ENCODE peak calls at places on chromosomes 5 and 9, in six cellular contexts. One of them, this sample, is unnamed.

GRCh38 chr9:126347093-126347492 is 20.5 kb downstream of the MVB12B start:
- DNase-seq in cardiac fibroblast: no peak
- DNase-seq in astrocyte: no peak
- DNase-seq in epithelial cell of esophagus: no peak
- DNase-seq in fibroblast of lung: no peak
- DNase-seq in dorsolateral prefrontal cortex: no peak
- DNase-seq in this sample: no peak

GRCh38 chr5:35575578-35575977 is 42.1 kb upstream of the SPEF2 start:
- DNase-seq in cardiac fibroblast: no peak
- DNase-seq in epithelial cell of esophagus: no peak
- DNase-seq in fibroblast of lung: no peak
- DNase-seq in dorsolateral prefrontal cortex: no peak
- DNase-seq in astrocyte: no peak
- DNase-seq in this sample: no peak

GRCh38 chr5:173954671-173955605 is 34.0 kb upstream of the C5orf47 start:
- DNase-seq in fibroblast of lung: peak; percentile 80
- DNase-seq in astrocyte: peak; percentile 82
- DNase-seq in cardiac fibroblast: peak; percentile 39
- DNase-seq in epithelial cell of esophagus: no peak
- DNase-seq in dorsolateral prefrontal cortex: no peak
- DNase-seq in this sample: peak; percentile 12

GRCh38 chr9:107243757-107244156 is 39.3 kb upstream of the RAD23B start:
- DNase-seq in dorsolateral prefrontal cortex: no peak
- DNase-seq in epithelial cell of esophagus: peak; percentile 99
- DNase-seq in astrocyte: peak; percentile 94
- DNase-seq in fibroblast of lung: peak; percentile 45
- DNase-seq in cardiac fibroblast: no peak
- DNase-seq in this sample: peak; percentile 25

GRCh38 chr9:113620377-113621161 is 157.0 kb downstream of the RGS3 start:
- DNase-seq in dorsolateral prefrontal cortex: peak; percentile 50
- DNase-seq in fibroblast of lung: peak; percentile 83
- DNase-seq in astrocyte: peak; percentile 93
- DNase-seq in epithelial cell of esophagus: peak; percentile 87
- DNase-seq in cardiac fibroblast: peak; percentile 95
- DNase-seq in this sample: peak; percentile 62

GRCh38 chr5:149397530-149397929 is 18.4 kb upstream of the IL17B start:
- DNase-seq in fibroblast of lung: peak; percentile 95
- DNase-seq in cardiac fibroblast: peak; percentile 94
- DNase-seq in dorsolateral prefrontal cortex: no peak
- DNase-seq in astrocyte: peak; percentile 71
- DNase-seq in epithelial cell of esophagus: no peak
- DNase-seq in this sample: peak; percentile 99

GRCh38 chr9:34551751-34552605 is 29.2 kb upstream of the ENHO start:
- DNase-seq in cardiac fibroblast: no peak
- DNase-seq in dorsolateral prefrontal cortex: peak; percentile 33
- DNase-seq in astrocyte: no peak
- DNase-seq in fibroblast of lung: no peak
- DNase-seq in epithelial cell of esophagus: no peak
- DNase-seq in this sample: no peak

GRCh38 chr9:214488-215448 is at the start of gene DOCK8:
- DNase-seq in epithelial cell of esophagus: peak; percentile 73
- DNase-seq in fibroblast of lung: no peak
- DNase-seq in dorsolateral prefrontal cortex: peak; percentile 52
- DNase-seq in astrocyte: peak; percentile 8
- DNase-seq in cardiac fibroblast: peak; percentile 40
- DNase-seq in this sample: no peak

GRCh38 chr5:39730011-39730410 is 305.2 kb upstream of the DAB2 start:
- DNase-seq in dorsolateral prefrontal cortex: no peak
- DNase-seq in cardiac fibroblast: no peak
- DNase-seq in astrocyte: no peak
- DNase-seq in fibroblast of lung: no peak
- DNase-seq in epithelial cell of esophagus: peak; percentile 7
- DNase-seq in this sample: no peak

GRCh38 chr9:126915846-126916543 is 1.4 kb downstream of the RALGPS1 start:
- DNase-seq in astrocyte: no peak
- DNase-seq in epithelial cell of esophagus: peak; percentile 87
- DNase-seq in fibroblast of lung: no peak
- DNase-seq in dorsolateral prefrontal cortex: no peak
- DNase-seq in cardiac fibroblast: no peak
- DNase-seq in this sample: no peak

GRCh38 chr9:4769321-4770080 is 23.2 kb upstream of the RCL1 start:
- DNase-seq in dorsolateral prefrontal cortex: no peak
- DNase-seq in cardiac fibroblast: peak; percentile 37
- DNase-seq in fibroblast of lung: no peak
- DNase-seq in astrocyte: peak; percentile 35
- DNase-seq in epithelial cell of esophagus: peak; percentile 85
- DNase-seq in this sample: no peak

GRCh38 chr5:125595095-125595494 is 828.1 kb upstream of the GRAMD2B start:
- DNase-seq in astrocyte: peak; percentile 55
- DNase-seq in dorsolateral prefrontal cortex: peak; percentile 62
- DNase-seq in epithelial cell of esophagus: no peak
- DNase-seq in cardiac fibroblast: peak; percentile 78
- DNase-seq in fibroblast of lung: peak; percentile 92
- DNase-seq in this sample: peak; percentile 80

GRCh38 chr5:37786855-37787254 is 53.0 kb downstream of the GDNF start:
- DNase-seq in astrocyte: peak; percentile 87
- DNase-seq in cardiac fibroblast: peak; percentile 58
- DNase-seq in epithelial cell of esophagus: peak; percentile 81
- DNase-seq in dorsolateral prefrontal cortex: no peak
- DNase-seq in fibroblast of lung: peak; percentile 62
- DNase-seq in this sample: peak; percentile 54

GRCh38 chr5:79120221-79120620 is 8.6 kb downstream of the BHMT start:
- DNase-seq in astrocyte: peak; percentile 39
- DNase-seq in cardiac fibroblast: no peak
- DNase-seq in dorsolateral prefrontal cortex: no peak
- DNase-seq in epithelial cell of esophagus: peak; percentile 73
- DNase-seq in fibroblast of lung: no peak
- DNase-seq in this sample: no peak

GRCh38 chr9:130470950-130471349 is 26.2 kb downstream of the ASS1 start:
- DNase-seq in cardiac fibroblast: no peak
- DNase-seq in astrocyte: no peak
- DNase-seq in epithelial cell of esophagus: no peak
- DNase-seq in fibroblast of lung: no peak
- DNase-seq in dorsolateral prefrontal cortex: no peak
- DNase-seq in this sample: no peak

GRCh38 chr5:154189256-154189818 is 1.2 kb upstream of the GALNT10 start:
- DNase-seq in astrocyte: no peak
- DNase-seq in fibroblast of lung: no peak
- DNase-seq in epithelial cell of esophagus: no peak
- DNase-seq in cardiac fibroblast: no peak
- DNase-seq in dorsolateral prefrontal cortex: no peak
- DNase-seq in this sample: no peak

GRCh38 chr9:114888599-114888998 is 41.8 kb downstream of the TNFSF8 start:
- DNase-seq in fibroblast of lung: no peak
- DNase-seq in astrocyte: no peak
- DNase-seq in epithelial cell of esophagus: no peak
- DNase-seq in dorsolateral prefrontal cortex: no peak
- DNase-seq in cardiac fibroblast: no peak
- DNase-seq in this sample: no peak

GRCh38 chr5:71456362-71456743 is 902 bp downstream of the BDP1 start:
- DNase-seq in dorsolateral prefrontal cortex: no peak
- DNase-seq in astrocyte: no peak
- DNase-seq in cardiac fibroblast: no peak
- DNase-seq in epithelial cell of esophagus: peak; percentile 10
- DNase-seq in fibroblast of lung: no peak
- DNase-seq in this sample: no peak

GRCh38 chr5:71454913-71455312 is 538 bp upstream of the BDP1 start:
- DNase-seq in epithelial cell of esophagus: no peak
- DNase-seq in dorsolateral prefrontal cortex: no peak
- DNase-seq in cardiac fibroblast: no peak
- DNase-seq in fibroblast of lung: no peak
- DNase-seq in astrocyte: no peak
- DNase-seq in this sample: no peak

GRCh38 chr5:71460693-71461092 is 5.2 kb downstream of the BDP1 start:
- DNase-seq in astrocyte: no peak
- DNase-seq in fibroblast of lung: no peak
- DNase-seq in cardiac fibroblast: no peak
- DNase-seq in dorsolateral prefrontal cortex: no peak
- DNase-seq in epithelial cell of esophagus: no peak
- DNase-seq in this sample: no peak

GRCh38 chr5:71455427-71456361 is at the start of gene BDP1:
- DNase-seq in epithelial cell of esophagus: peak; percentile 97
- DNase-seq in cardiac fibroblast: peak; percentile 94
- DNase-seq in fibroblast of lung: peak; percentile 94
- DNase-seq in dorsolateral prefrontal cortex: peak; percentile 96
- DNase-seq in astrocyte: peak; percentile 86
- DNase-seq in this sample: peak; percentile 68

DNA sequence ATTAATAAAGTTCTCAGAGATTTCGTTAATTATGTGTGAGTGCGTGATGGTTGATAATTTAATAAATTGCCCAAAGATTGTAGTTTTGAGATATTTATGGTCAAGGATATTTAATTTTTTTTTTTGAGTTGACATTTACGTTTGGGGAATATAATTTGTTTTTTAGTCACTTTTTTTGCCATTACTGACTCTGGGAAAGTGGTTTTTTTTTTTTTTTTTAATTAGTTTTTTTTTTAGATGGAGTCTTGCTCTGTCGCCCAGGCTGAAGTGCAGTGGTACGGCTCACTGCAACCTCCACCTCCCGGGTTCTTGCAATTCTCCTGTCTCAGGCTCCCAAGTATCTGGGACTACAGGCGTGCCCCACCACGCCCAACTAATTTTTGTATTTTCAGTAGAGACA is 1.7 kb downstream of the BDP1 start:
- DNase-seq in epithelial cell of esophagus: no peak
- DNase-seq in astrocyte: no peak
- DNase-seq in dorsolateral prefrontal cortex: no peak
- DNase-seq in fibroblast of lung: no peak
- DNase-seq in cardiac fibroblast: no peak
- DNase-seq in this sample: no peak
- H3K4me3 ChIP-seq in epithelial cell of esophagus: peak overlapping the region; percentile 88
- H3K4me3 ChIP-seq in astrocyte: peak overlapping the region; percentile 96
- H3K4me3 ChIP-seq in dorsolateral prefrontal cortex: peak overlapping the region; percentile 97
- H3K4me3 ChIP-seq in fibroblast of lung: peak overlapping the region; percentile 86
- H3K4me3 ChIP-seq in cardiac fibroblast: peak overlapping the region; percentile 98
- H3K4me3 ChIP-seq in this sample: peak overlapping the region; percentile 98

GRCh38 chr9:128193469-128194096 is 2.2 kb upstream of the CIZ1 start:
- DNase-seq in dorsolateral prefrontal cortex: peak; percentile 69
- DNase-seq in fibroblast of lung: no peak
- DNase-seq in cardiac fibroblast: no peak
- DNase-seq in epithelial cell of esophagus: no peak
- DNase-seq in astrocyte: no peak
- DNase-seq in this sample: no peak
- H3K4me3 ChIP-seq in dorsolateral prefrontal cortex: peak overlapping the region; percentile 81
- H3K4me3 ChIP-seq in fibroblast of lung: no peak overlapping the region
- H3K4me3 ChIP-seq in cardiac fibroblast: no peak overlapping the region
- H3K4me3 ChIP-seq in epithelial cell of esophagus: no peak overlapping the region
- H3K4me3 ChIP-seq in astrocyte: no peak overlapping the region
- H3K4me3 ChIP-seq in this sample: no peak overlapping the region

GRCh38 chr5:157913575-157913974 is 54.6 kb upstream of the CLINT1 start:
- DNase-seq in fibroblast of lung: no peak
- DNase-seq in dorsolateral prefrontal cortex: no peak
- DNase-seq in astrocyte: no peak
- DNase-seq in cardiac fibroblast: no peak
- DNase-seq in epithelial cell of esophagus: peak; percentile 27
- DNase-seq in this sample: no peak
- H3K4me3 ChIP-seq in fibroblast of lung: no peak overlapping the region
- H3K4me3 ChIP-seq in dorsolateral prefrontal cortex: no peak overlapping the region
- H3K4me3 ChIP-seq in astrocyte: no peak overlapping the region
- H3K4me3 ChIP-seq in cardiac fibroblast: no peak overlapping the region
- H3K4me3 ChIP-seq in epithelial cell of esophagus: no peak overlapping the region
- H3K4me3 ChIP-seq in this sample: no peak overlapping the region

DNA sequence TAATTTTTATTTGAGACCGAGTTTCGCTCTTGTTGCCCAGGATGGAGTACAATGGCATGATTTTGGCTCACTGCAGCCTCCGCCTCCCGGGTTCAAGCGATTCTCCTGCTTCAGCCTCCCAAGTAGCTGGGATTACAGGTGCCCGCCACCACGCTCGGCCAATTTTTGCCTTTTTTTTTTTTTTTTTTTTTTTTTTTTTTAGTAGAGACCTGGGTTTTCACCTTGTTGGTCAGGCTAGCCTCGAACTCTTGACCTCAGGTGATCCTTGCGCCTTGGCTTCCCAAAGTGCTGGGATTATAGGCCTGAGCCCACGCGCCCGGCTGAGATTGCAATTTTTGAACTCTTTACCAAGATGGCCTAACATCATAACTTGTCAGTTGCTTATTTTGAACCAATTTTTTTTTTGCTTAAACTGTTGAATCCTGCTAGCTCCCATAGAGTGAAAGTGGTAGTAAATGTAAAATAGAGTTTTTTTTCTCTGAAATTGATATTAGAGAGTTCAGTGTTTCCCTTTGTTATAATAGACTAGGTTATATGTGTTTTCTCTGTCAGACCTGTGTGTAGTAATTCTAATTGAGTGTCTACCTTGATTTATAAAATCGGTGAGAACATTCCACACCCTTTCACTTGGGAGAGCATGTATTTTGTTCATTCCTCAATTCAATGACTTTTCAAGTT is 3.8 kb downstream of the GPBP1 start:
- DNase-seq in astrocyte: no peak
- DNase-seq in epithelial cell of esophagus: no peak
- DNase-seq in cardiac fibroblast: no peak
- DNase-seq in dorsolateral prefrontal cortex: no peak
- DNase-seq in fibroblast of lung: no peak
- DNase-seq in this sample: no peak
- H3K4me3 ChIP-seq in astrocyte: no peak overlapping the region
- H3K4me3 ChIP-seq in epithelial cell of esophagus: peak overlapping the region; percentile 81
- H3K4me3 ChIP-seq in cardiac fibroblast: peak overlapping the region; percentile 98
- H3K4me3 ChIP-seq in dorsolateral prefrontal cortex: peak overlapping the region; percentile 91
- H3K4me3 ChIP-seq in fibroblast of lung: peak overlapping the region; percentile 33
- H3K4me3 ChIP-seq in this sample: peak overlapping the region; percentile 30